ENCODE peak calls at places on chromosomes 12 and 14, in ten cellular contexts. One of them, this sample, is unnamed. For H3K4me1, the result is how much of the 10 kb centered on the place peaks cover.

GRCh38 chr14:75422169-75422568 is 5.7 kb upstream of the JDP2 start:
- DNase-seq in stomach: no peak
- DNase-seq in thoracic aorta: no peak
- DNase-seq in A549: peak
- DNase-seq in esophagus squamous epithelium: no peak
- DNase-seq in ovary: no peak
- DNase-seq in H9: no peak
- DNase-seq in CD8-positive, alpha-beta T cell: no peak
- DNase-seq in heart right ventricle: no peak
- DNase-seq in adipocyte: peak
- DNase-seq in this sample: no peak

GRCh38 chr12:126385785-126386184 is 1320.5 kb downstream of the AACS start:
- DNase-seq in stomach: no peak
- DNase-seq in thoracic aorta: no peak
- DNase-seq in A549: no peak
- DNase-seq in esophagus squamous epithelium: no peak
- DNase-seq in ovary: no peak
- DNase-seq in H9: no peak
- DNase-seq in CD8-positive, alpha-beta T cell: no peak
- DNase-seq in heart right ventricle: no peak
- DNase-seq in adipocyte: no peak
- DNase-seq in this sample: no peak

GRCh38 chr14:51117579-51117978 is 22.7 kb upstream of the TRIM9 start:
- DNase-seq in stomach: no peak
- DNase-seq in thoracic aorta: no peak
- DNase-seq in A549: no peak
- DNase-seq in esophagus squamous epithelium: no peak
- DNase-seq in ovary: no peak
- DNase-seq in H9: no peak
- DNase-seq in CD8-positive, alpha-beta T cell: no peak
- DNase-seq in heart right ventricle: no peak
- DNase-seq in adipocyte: no peak
- DNase-seq in this sample: no peak

GRCh38 chr12:51771008-51771407 is 77.5 kb downstream of the FIGNL2 start:
- DNase-seq in stomach: no peak
- DNase-seq in thoracic aorta: no peak
- DNase-seq in A549: no peak
- DNase-seq in esophagus squamous epithelium: no peak
- DNase-seq in ovary: no peak
- DNase-seq in H9: no peak
- DNase-seq in CD8-positive, alpha-beta T cell: no peak
- DNase-seq in heart right ventricle: no peak
- DNase-seq in adipocyte: peak
- DNase-seq in this sample: no peak

GRCh38 chr14:94127330-94127729 is 2.1 kb downstream of the IFI27L2 start:
- DNase-seq in stomach: no peak
- DNase-seq in thoracic aorta: no peak
- DNase-seq in A549: no peak
- DNase-seq in esophagus squamous epithelium: no peak
- DNase-seq in ovary: no peak
- DNase-seq in H9: peak
- DNase-seq in CD8-positive, alpha-beta T cell: no peak
- DNase-seq in heart right ventricle: no peak
- DNase-seq in adipocyte: no peak
- DNase-seq in this sample: no peak

GRCh38 chr12:111368291-111368683 is 608 bp downstream of the PHETA1 start:
- DNase-seq in stomach: peak
- DNase-seq in thoracic aorta: no peak
- DNase-seq in A549: peak
- DNase-seq in esophagus squamous epithelium: no peak
- DNase-seq in ovary: no peak
- DNase-seq in H9: no peak
- DNase-seq in CD8-positive, alpha-beta T cell: no peak
- DNase-seq in heart right ventricle: peak
- DNase-seq in adipocyte: peak
- DNase-seq in this sample: peak

GRCh38 chr14:21346532-21347135 is 37.2 kb downstream of the SUPT16H start:
- DNase-seq in stomach: no peak
- DNase-seq in thoracic aorta: no peak
- DNase-seq in A549: no peak
- DNase-seq in esophagus squamous epithelium: no peak
- DNase-seq in ovary: no peak
- DNase-seq in H9: no peak
- DNase-seq in CD8-positive, alpha-beta T cell: no peak
- DNase-seq in heart right ventricle: no peak
- DNase-seq in adipocyte: peak
- DNase-seq in this sample: no peak

GRCh38 chr12:11652351-11653040 is 3.0 kb downstream of the ETV6 start:
- DNase-seq in stomach: peak
- DNase-seq in thoracic aorta: no peak
- DNase-seq in A549: no peak
- DNase-seq in esophagus squamous epithelium: no peak
- DNase-seq in ovary: peak
- DNase-seq in H9: no peak
- DNase-seq in CD8-positive, alpha-beta T cell: no peak
- DNase-seq in heart right ventricle: peak
- DNase-seq in adipocyte: peak
- DNase-seq in this sample: no peak

GRCh38 chr12:58491296-58491695 is 429.0 kb downstream of the LRIG3 start:
- DNase-seq in stomach: no peak
- DNase-seq in thoracic aorta: no peak
- DNase-seq in A549: no peak
- DNase-seq in esophagus squamous epithelium: no peak
- DNase-seq in ovary: no peak
- DNase-seq in H9: no peak
- DNase-seq in CD8-positive, alpha-beta T cell: no peak
- DNase-seq in heart right ventricle: no peak
- DNase-seq in adipocyte: peak
- DNase-seq in this sample: no peak

GRCh38 chr12:6782119-6782518 is 7.2 kb upstream of the CD4 start:
- DNase-seq in stomach: no peak
- DNase-seq in thoracic aorta: no peak
- DNase-seq in A549: no peak
- DNase-seq in esophagus squamous epithelium: no peak
- DNase-seq in ovary: no peak
- DNase-seq in H9: no peak
- DNase-seq in CD8-positive, alpha-beta T cell: no peak
- DNase-seq in heart right ventricle: no peak
- DNase-seq in adipocyte: no peak
- DNase-seq in this sample: no peak

GRCh38 chr12:71536939-71537622 is 97.5 kb downstream of the LGR5 start:
- DNase-seq in stomach: no peak
- DNase-seq in thoracic aorta: no peak
- DNase-seq in A549: no peak
- DNase-seq in esophagus squamous epithelium: no peak
- DNase-seq in ovary: no peak
- DNase-seq in H9: no peak
- DNase-seq in CD8-positive, alpha-beta T cell: no peak
- DNase-seq in heart right ventricle: no peak
- DNase-seq in adipocyte: no peak
- DNase-seq in this sample: no peak

GRCh38 chr12:79883216-79883615 is 51.7 kb downstream of the PPP1R12A start:
- DNase-seq in stomach: no peak
- DNase-seq in thoracic aorta: no peak
- DNase-seq in A549: no peak
- DNase-seq in esophagus squamous epithelium: no peak
- DNase-seq in ovary: no peak
- DNase-seq in H9: no peak
- DNase-seq in CD8-positive, alpha-beta T cell: no peak
- DNase-seq in heart right ventricle: no peak
- DNase-seq in adipocyte: peak
- DNase-seq in this sample: no peak

GRCh38 chr14:105064721-105065143 is 498 bp downstream of the GPR132 start:
- DNase-seq in stomach: no peak
- DNase-seq in thoracic aorta: no peak
- DNase-seq in A549: no peak
- DNase-seq in esophagus squamous epithelium: no peak
- DNase-seq in ovary: no peak
- DNase-seq in H9: peak
- DNase-seq in CD8-positive, alpha-beta T cell: peak
- DNase-seq in heart right ventricle: peak
- DNase-seq in adipocyte: no peak
- DNase-seq in this sample: no peak

GRCh38 chr12:74401035-74401434 is 136.6 kb upstream of the ATXN7L3B start:
- DNase-seq in stomach: no peak
- DNase-seq in thoracic aorta: no peak
- DNase-seq in A549: peak
- DNase-seq in esophagus squamous epithelium: no peak
- DNase-seq in ovary: no peak
- DNase-seq in H9: no peak
- DNase-seq in CD8-positive, alpha-beta T cell: no peak
- DNase-seq in heart right ventricle: no peak
- DNase-seq in adipocyte: no peak
- DNase-seq in this sample: no peak

GRCh38 chr12:32070370-32070769 is 36.3 kb upstream of the BICD1 start:
- DNase-seq in stomach: no peak
- DNase-seq in thoracic aorta: no peak
- DNase-seq in A549: no peak
- DNase-seq in esophagus squamous epithelium: no peak
- DNase-seq in ovary: no peak
- DNase-seq in H9: no peak
- DNase-seq in CD8-positive, alpha-beta T cell: no peak
- DNase-seq in heart right ventricle: no peak
- DNase-seq in adipocyte: no peak
- DNase-seq in this sample: no peak

GRCh38 chr12:118310320-118310719 is 62.4 kb downstream of the TAOK3 start:
- DNase-seq in stomach: no peak
- DNase-seq in thoracic aorta: no peak
- DNase-seq in A549: no peak
- DNase-seq in esophagus squamous epithelium: no peak
- DNase-seq in ovary: no peak
- DNase-seq in H9: no peak
- DNase-seq in CD8-positive, alpha-beta T cell: no peak
- DNase-seq in heart right ventricle: no peak
- DNase-seq in adipocyte: no peak
- DNase-seq in this sample: no peak

GRCh38 chr12:118304093-118304492 is 68.6 kb downstream of the TAOK3 start:
- DNase-seq in stomach: no peak
- DNase-seq in thoracic aorta: no peak
- DNase-seq in A549: no peak
- DNase-seq in esophagus squamous epithelium: no peak
- DNase-seq in ovary: no peak
- DNase-seq in H9: no peak
- DNase-seq in CD8-positive, alpha-beta T cell: no peak
- DNase-seq in heart right ventricle: no peak
- DNase-seq in adipocyte: no peak
- DNase-seq in this sample: no peak

GRCh38 chr12:118302053-118302452 is 70.7 kb downstream of the TAOK3 start:
- DNase-seq in stomach: no peak
- DNase-seq in thoracic aorta: no peak
- DNase-seq in A549: no peak
- DNase-seq in esophagus squamous epithelium: no peak
- DNase-seq in ovary: no peak
- DNase-seq in H9: no peak
- DNase-seq in CD8-positive, alpha-beta T cell: no peak
- DNase-seq in heart right ventricle: no peak
- DNase-seq in adipocyte: peak
- DNase-seq in this sample: peak

GRCh38 chr12:118311666-118312065 is 61.0 kb downstream of the TAOK3 start:
- DNase-seq in stomach: no peak
- DNase-seq in thoracic aorta: no peak
- DNase-seq in A549: no peak
- DNase-seq in esophagus squamous epithelium: no peak
- DNase-seq in ovary: no peak
- DNase-seq in H9: no peak
- DNase-seq in CD8-positive, alpha-beta T cell: no peak
- DNase-seq in heart right ventricle: no peak
- DNase-seq in adipocyte: no peak
- DNase-seq in this sample: no peak

GRCh38 chr12:118307069-118307954 is 65.4 kb downstream of the TAOK3 start:
- DNase-seq in stomach: no peak
- DNase-seq in thoracic aorta: no peak
- DNase-seq in A549: no peak
- DNase-seq in esophagus squamous epithelium: no peak
- DNase-seq in ovary: no peak
- DNase-seq in H9: no peak
- DNase-seq in CD8-positive, alpha-beta T cell: no peak
- DNase-seq in heart right ventricle: peak
- DNase-seq in adipocyte: peak
- DNase-seq in this sample: no peak
- H3K4me1 ChIP-seq in stomach: under half
- H3K4me1 ChIP-seq in thoracic aorta: under half
- H3K4me1 ChIP-seq in A549: under half
- H3K4me1 ChIP-seq in esophagus squamous epithelium: under half
- H3K4me1 ChIP-seq in ovary: under half
- H3K4me1 ChIP-seq in H9: under half
- H3K4me1 ChIP-seq in CD8-positive, alpha-beta T cell: under half
- H3K4me1 ChIP-seq in heart right ventricle: under half
- H3K4me1 ChIP-seq in adipocyte: under half
- H3K4me1 ChIP-seq in this sample: under half

GRCh38 chr12:15717940-15718567 is 71.1 kb downstream of the EPS8 start:
- DNase-seq in stomach: no peak
- DNase-seq in thoracic aorta: no peak
- DNase-seq in A549: no peak
- DNase-seq in esophagus squamous epithelium: no peak
- DNase-seq in ovary: no peak
- DNase-seq in H9: no peak
- DNase-seq in CD8-positive, alpha-beta T cell: no peak
- DNase-seq in heart right ventricle: no peak
- DNase-seq in adipocyte: no peak
- DNase-seq in this sample: no peak
- H3K4me1 ChIP-seq in stomach: under half
- H3K4me1 ChIP-seq in thoracic aorta: half or more
- H3K4me1 ChIP-seq in A549: half or more
- H3K4me1 ChIP-seq in esophagus squamous epithelium: under half
- H3K4me1 ChIP-seq in ovary: under half
- H3K4me1 ChIP-seq in H9: under half
- H3K4me1 ChIP-seq in CD8-positive, alpha-beta T cell: under half
- H3K4me1 ChIP-seq in heart right ventricle: under half
- H3K4me1 ChIP-seq in adipocyte: half or more
- H3K4me1 ChIP-seq in this sample: under half

GRCh38 chr14:68396411-68396930 is 396.4 kb downstream of the ZFP36L1 start:
- DNase-seq in stomach: no peak
- DNase-seq in thoracic aorta: no peak
- DNase-seq in A549: no peak
- DNase-seq in esophagus squamous epithelium: no peak
- DNase-seq in ovary: no peak
- DNase-seq in H9: no peak
- DNase-seq in CD8-positive, alpha-beta T cell: no peak
- DNase-seq in heart right ventricle: no peak
- DNase-seq in adipocyte: no peak
- DNase-seq in this sample: no peak
- H3K4me1 ChIP-seq in stomach: under half
- H3K4me1 ChIP-seq in thoracic aorta: half or more
- H3K4me1 ChIP-seq in A549: under half
- H3K4me1 ChIP-seq in esophagus squamous epithelium: under half
- H3K4me1 ChIP-seq in ovary: half or more
- H3K4me1 ChIP-seq in H9: under half
- H3K4me1 ChIP-seq in CD8-positive, alpha-beta T cell: under half
- H3K4me1 ChIP-seq in heart right ventricle: under half
- H3K4me1 ChIP-seq in adipocyte: half or more
- H3K4me1 ChIP-seq in this sample: under half

GRCh38 chr14:55122441-55122986 is 6.5 kb upstream of the LGALS3 start:
- DNase-seq in stomach: peak
- DNase-seq in thoracic aorta: no peak
- DNase-seq in A549: no peak
- DNase-seq in esophagus squamous epithelium: no peak
- DNase-seq in ovary: peak
- DNase-seq in H9: no peak
- DNase-seq in CD8-positive, alpha-beta T cell: no peak
- DNase-seq in heart right ventricle: peak
- DNase-seq in adipocyte: peak
- DNase-seq in this sample: peak
- H3K4me1 ChIP-seq in stomach: half or more
- H3K4me1 ChIP-seq in thoracic aorta: half or more
- H3K4me1 ChIP-seq in A549: under half
- H3K4me1 ChIP-seq in esophagus squamous epithelium: under half
- H3K4me1 ChIP-seq in ovary: under half
- H3K4me1 ChIP-seq in H9: under half
- H3K4me1 ChIP-seq in CD8-positive, alpha-beta T cell: under half
- H3K4me1 ChIP-seq in heart right ventricle: half or more
- H3K4me1 ChIP-seq in adipocyte: under half
- H3K4me1 ChIP-seq in this sample: under half